ENCODE peak calls at places on chromosomes 6 and 20, in five cellular contexts. B is osteocyte; M is suprapubic skin; A is activated CD8-positive, alpha-beta memory T cell treated with anti-CD3 and anti-CD28 coated beads, Interleukin-2, amount 50 U/mL, for 48 hours; I is myocyte. H is an unnamed sample.

GRCh38 chr6:160124605-160125004 is 3.0 kb downstream of the SLC22A1 start:
- DNase-seq in B (no peak), M (no peak), A (no peak), I (no peak), H (no peak)

GRCh38 chr20:50323209-50323608 is 132.6 kb downstream of the CEBPB start:
- DNase-seq in B (no peak), M (peak; percentile 53), A (no peak), I (no peak), H (no peak)

GRCh38 chr20:59787186-59787890 is 146.1 kb downstream of the SYCP2 start:
- DNase-seq in B (peak; percentile 80), M (peak; percentile 61), A (peak; percentile 20), I (no peak), H (peak; percentile 90)

GRCh38 chr6:13362432-13362831 is 34.1 kb upstream of the TBC1D7 start:
- DNase-seq in B (no peak), M (no peak), A (no peak), I (peak; percentile 91), H (no peak)

GRCh38 chr6:43491750-43492661 is 14.6 kb downstream of the TJAP1 start:
- DNase-seq in B (no peak), M (peak; percentile 88), A (no peak), I (peak; percentile 96), H (no peak)

GRCh38 chr6:34341481-34341971 is 50.9 kb downstream of the NUDT3 start:
- DNase-seq in B (no peak), M (no peak), A (no peak), I (peak; percentile 50), H (no peak)

GRCh38 chr20:13261460-13262301 is 40.6 kb downstream of the ISM1 start:
- DNase-seq in B (no peak), M (no peak), A (peak; percentile 79), I (peak; percentile 68), H (no peak)

GRCh38 chr6:119856136-119856535 is 506.6 kb upstream of the MAN1A1 start:
- DNase-seq in B (no peak), M (no peak), A (no peak), I (no peak), H (no peak)

GRCh38 chr20:11738852-11739251 is 178.8 kb upstream of the BTBD3 start:
- DNase-seq in B (no peak), M (no peak), A (no peak), I (no peak), H (no peak)

GRCh38 chr6:150202404-150202803 is 59.6 kb downstream of the PPP1R14C start:
- DNase-seq in B (no peak), M (no peak), A (no peak), I (no peak), H (no peak)

GRCh38 chr6:1380625-1381396 is 8.6 kb upstream of the FOXF2 start:
- DNase-seq in B (peak; percentile 40), M (no peak), A (no peak), I (no peak), H (no peak)

GRCh38 chr6:140052757-140053729 is 678.6 kb upstream of the CITED2 start:
- DNase-seq in B (no peak), M (no peak), A (no peak), I (no peak), H (no peak)

GRCh38 chr6:19444481-19444880 is 392.7 kb upstream of the ID4 start:
- DNase-seq in B (no peak), M (no peak), A (no peak), I (no peak), H (no peak)

GRCh38 chr20:58236612-58237317 is 8.3 kb upstream of the ANKRD60 start:
- DNase-seq in B (peak; percentile 92), M (no peak), A (peak; percentile 99), I (peak; percentile 76), H (no peak)

GRCh38 chr6:36856277-36856676 is 17.0 kb upstream of the CPNE5 start:
- DNase-seq in B (no peak), M (no peak), A (no peak), I (no peak), H (no peak)